ENCODE peak calls at places on chromosomes 5 and 9, in ten cellular contexts. O, B, T, K, X, R, S, P, W and D are unnamed samples.

GRCh38 chr5:177607452-177608192 is 7.7 kb downstream of the B4GALT7 start:
- DNase-seq in O (peak), B (peak), T (peak), K (peak), X (no peak), R (peak), S (peak), P (peak), W (peak), D (no peak)

GRCh38 chr5:73792687-73793320 is 166.8 kb downstream of the ARHGEF28 start:
- DNase-seq in O (peak), B (peak), T (peak), K (peak), X (no peak), R (peak), S (no peak), P (peak), W (peak), D (peak)

GRCh38 chr9:112754578-112754977 is 4.0 kb downstream of the SNX30 start:
- DNase-seq in O (peak), B (peak), T (no peak), K (no peak), X (no peak), R (no peak), S (no peak), P (no peak), W (no peak), D (no peak)

GRCh38 chr5:142807378-142807911 is 37.3 kb downstream of the ARHGAP26 start:
- DNase-seq in O (no peak), B (no peak), T (no peak), K (peak), X (no peak), R (no peak), S (no peak), P (no peak), W (no peak), D (no peak)

GRCh38 chr5:65037845-65038815 is 269.4 kb downstream of the CWC27 start:
- DNase-seq in O (no peak), B (no peak), T (no peak), K (no peak), X (no peak), R (no peak), S (no peak), P (no peak), W (no peak), D (no peak)

GRCh38 chr5:154276932-154277331 is 86.4 kb downstream of the GALNT10 start:
- DNase-seq in O (peak), B (peak), T (peak), K (peak), X (peak), R (peak), S (peak), P (no peak), W (no peak), D (no peak)

GRCh38 chr9:87179556-87180340 is 232.4 kb upstream of the GAS1 start:
- DNase-seq in O (no peak), B (no peak), T (no peak), K (no peak), X (no peak), R (no peak), S (no peak), P (no peak), W (no peak), D (no peak)

GRCh38 chr9:18149457-18150011 is 324.4 kb upstream of the ADAMTSL1 start:
- DNase-seq in O (no peak), B (peak), T (no peak), K (no peak), X (no peak), R (no peak), S (no peak), P (no peak), W (no peak), D (no peak)

GRCh38 chr9:124849801-124850200 is 3.5 kb upstream of the WDR38 start:
- DNase-seq in O (no peak), B (peak), T (no peak), K (peak), X (no peak), R (no peak), S (peak), P (no peak), W (no peak), D (no peak)

GRCh38 chr5:55519001-55519400 is 15.8 kb downstream of the PLPP1 start:
- DNase-seq in O (no peak), B (no peak), T (no peak), K (no peak), X (no peak), R (no peak), S (no peak), P (no peak), W (no peak), D (no peak)

GRCh38 chr5:33969572-33970452 is 14.7 kb downstream of the SLC45A2 start:
- DNase-seq in O (peak), B (peak), T (no peak), K (no peak), X (no peak), R (no peak), S (no peak), P (peak), W (no peak), D (no peak)

GRCh38 chr5:121526908-121527307 is 324.8 kb upstream of the FTMT start:
- DNase-seq in O (no peak), B (no peak), T (no peak), K (no peak), X (no peak), R (no peak), S (no peak), P (no peak), W (no peak), D (no peak)

GRCh38 chr5:73119492-73120157 is 750 bp upstream of the TMEM171 start:
- DNase-seq in O (no peak), B (no peak), T (no peak), K (no peak), X (no peak), R (peak), S (no peak), P (peak), W (peak), D (no peak)

GRCh38 chr9:27353405-27354229 is 56.7 kb upstream of the EQTN start:
- DNase-seq in O (no peak), B (no peak), T (no peak), K (no peak), X (no peak), R (peak), S (no peak), P (peak), W (no peak), D (no peak)

GRCh38 chr5:169742773-169743296 is 105.8 kb downstream of the DOCK2 start:
- DNase-seq in O (peak), B (peak), T (peak), K (no peak), X (peak), R (no peak), S (peak), P (no peak), W (no peak), D (no peak)

GRCh38 chr9:16726718-16727451 is 143.6 kb downstream of the BNC2 start:
- DNase-seq in O (no peak), B (peak), T (peak), K (peak), X (no peak), R (peak), S (peak), P (peak), W (peak), D (no peak)

GRCh38 chr9:136029556-136029955 is 65.5 kb downstream of the NACC2 start:
- DNase-seq in O (no peak), B (no peak), T (no peak), K (no peak), X (no peak), R (peak), S (no peak), P (no peak), W (no peak), D (no peak)

GRCh38 chr5:96781031-96781733 is 26.6 kb downstream of the ERAP1 start:
- DNase-seq in O (no peak), B (peak), T (no peak), K (no peak), X (no peak), R (no peak), S (peak), P (no peak), W (no peak), D (no peak)

GRCh38 chr5:90488791-90489190 is 14.1 kb downstream of the POLR3G start:
- DNase-seq in O (no peak), B (peak), T (no peak), K (no peak), X (peak), R (no peak), S (peak), P (no peak), W (no peak), D (no peak)

GRCh38 chr5:145975361-145976066 is 39.1 kb downstream of the SH3RF2 start:
- DNase-seq in O (no peak), B (peak), T (no peak), K (no peak), X (peak), R (no peak), S (peak), P (peak), W (peak), D (no peak)

GRCh38 chr5:5533927-5534326 is 111.5 kb downstream of the ICE1 start:
- DNase-seq in O (no peak), B (no peak), T (no peak), K (no peak), X (no peak), R (no peak), S (no peak), P (no peak), W (no peak), D (no peak)

GRCh38 chr5:139138109-139138508 is 60.1 kb downstream of the SIL1 start:
- DNase-seq in O (no peak), B (peak), T (no peak), K (no peak), X (no peak), R (no peak), S (no peak), P (no peak), W (no peak), D (no peak)

GRCh38 chr5:94459915-94460314 is 158.5 kb downstream of the KIAA0825 start:
- DNase-seq in O (no peak), B (no peak), T (no peak), K (no peak), X (no peak), R (no peak), S (no peak), P (no peak), W (no peak), D (no peak)

GRCh38 chr9:72280913-72281500 is 84.0 kb downstream of the ZFAND5 start:
- DNase-seq in O (peak), B (peak), T (peak), K (peak), X (no peak), R (peak), S (no peak), P (peak), W (peak), D (peak)

GRCh38 chr5:134545070-134545868 is 19.8 kb downstream of the JADE2 start:
- DNase-seq in O (no peak), B (no peak), T (peak), K (peak), X (no peak), R (peak), S (no peak), P (no peak), W (no peak), D (no peak)

GRCh38 chr9:16341176-16341575 is 529.3 kb downstream of the BNC2 start:
- DNase-seq in O (no peak), B (peak), T (no peak), K (no peak), X (no peak), R (no peak), S (peak), P (no peak), W (no peak), D (no peak)

GRCh38 chr5:135490245-135491037 is 38.3 kb upstream of the TIFAB start:
- DNase-seq in O (no peak), B (no peak), T (no peak), K (no peak), X (no peak), R (no peak), S (no peak), P (no peak), W (no peak), D (no peak)

GRCh38 chr9:30536494-30536893 is 1847.9 kb upstream of the ACO1 start:
- DNase-seq in O (no peak), B (no peak), T (no peak), K (no peak), X (no peak), R (no peak), S (no peak), P (no peak), W (no peak), D (no peak)
- TF ChIP-seq CTCF in O (no peak), B (no peak), T (no peak), K (no peak), X (no peak), R (no peak), S (no peak), P (no peak), W (no peak), D (no peak)

GRCh38 chr9:116549061-116549664 is 137.9 kb upstream of the TRIM32 start:
- DNase-seq in O (peak), B (peak), T (peak), K (peak), X (peak), R (peak), S (peak), P (no peak), W (peak), D (no peak)

GRCh38 chr9:116549786-116550660 is 137.1 kb upstream of the TRIM32 start:
- DNase-seq in O (no peak), B (peak), T (no peak), K (no peak), X (no peak), R (no peak), S (no peak), P (no peak), W (no peak), D (no peak)

GRCh38 chr9:116546711-116547581 is 140.2 kb upstream of the TRIM32 start:
- DNase-seq in O (no peak), B (peak), T (no peak), K (no peak), X (no peak), R (no peak), S (no peak), P (no peak), W (no peak), D (no peak)

GRCh38 chr9:116547729-116548426 is 139.2 kb upstream of the TRIM32 start:
- DNase-seq in O (no peak), B (no peak), T (no peak), K (no peak), X (no peak), R (no peak), S (no peak), P (no peak), W (no peak), D (no peak)

DNA sequence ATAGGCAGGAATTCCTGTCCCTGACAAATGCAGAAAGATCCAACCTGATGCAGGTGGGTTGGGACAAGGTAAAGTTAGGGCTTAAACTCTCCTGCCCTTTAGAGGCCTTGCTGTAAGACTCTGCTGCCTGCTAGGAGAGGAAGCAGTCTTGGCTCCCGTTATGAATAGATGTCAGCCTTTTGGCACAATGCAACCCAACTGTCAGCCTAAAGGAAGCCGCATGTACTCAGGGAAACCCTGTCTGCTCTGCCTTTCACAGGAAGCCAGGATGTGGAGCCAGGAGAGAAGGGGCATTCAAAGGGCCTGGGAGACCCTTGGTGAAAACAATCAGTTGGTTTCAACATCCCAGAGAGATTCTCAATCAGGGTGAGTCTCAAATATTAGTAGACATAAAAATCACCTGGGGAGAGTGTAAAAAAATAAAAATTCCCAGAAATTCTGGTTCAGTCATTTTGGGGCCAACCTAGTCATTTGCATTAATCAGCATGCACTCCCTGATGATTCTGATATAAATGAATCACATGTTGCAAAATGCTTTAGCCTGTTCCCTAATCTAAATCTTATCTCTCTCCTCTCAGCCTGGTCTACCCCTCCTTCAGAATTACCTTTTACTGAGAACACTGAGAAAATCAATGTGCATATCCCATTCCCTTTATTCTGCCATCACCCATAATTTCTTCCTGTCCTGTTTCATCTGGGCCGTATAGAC is 136.2 kb upstream of the TRIM32 start:
- DNase-seq in O (no peak), B (peak), T (no peak), K (no peak), X (no peak), R (peak), S (no peak), P (no peak), W (no peak), D (no peak)
- H3K4me3 ChIP-seq in O (no peak), B (no peak), T (no peak), K (no peak), X (no peak), R (no peak), S (no peak), P (no peak), W (no peak), D (no peak)

GRCh38 chr9:982660-983240 is 6.3 kb downstream of the DMRT3 start:
- DNase-seq in O (no peak), B (peak), T (no peak), K (no peak), X (no peak), R (no peak), S (no peak), P (no peak), W (no peak), D (no peak)
- TF ChIP-seq CTCF in O (no peak), B (no peak), T (no peak), K (no peak), X (no peak), R (no peak), S (no peak), P (no peak), W (no peak), D (no peak)

DNA sequence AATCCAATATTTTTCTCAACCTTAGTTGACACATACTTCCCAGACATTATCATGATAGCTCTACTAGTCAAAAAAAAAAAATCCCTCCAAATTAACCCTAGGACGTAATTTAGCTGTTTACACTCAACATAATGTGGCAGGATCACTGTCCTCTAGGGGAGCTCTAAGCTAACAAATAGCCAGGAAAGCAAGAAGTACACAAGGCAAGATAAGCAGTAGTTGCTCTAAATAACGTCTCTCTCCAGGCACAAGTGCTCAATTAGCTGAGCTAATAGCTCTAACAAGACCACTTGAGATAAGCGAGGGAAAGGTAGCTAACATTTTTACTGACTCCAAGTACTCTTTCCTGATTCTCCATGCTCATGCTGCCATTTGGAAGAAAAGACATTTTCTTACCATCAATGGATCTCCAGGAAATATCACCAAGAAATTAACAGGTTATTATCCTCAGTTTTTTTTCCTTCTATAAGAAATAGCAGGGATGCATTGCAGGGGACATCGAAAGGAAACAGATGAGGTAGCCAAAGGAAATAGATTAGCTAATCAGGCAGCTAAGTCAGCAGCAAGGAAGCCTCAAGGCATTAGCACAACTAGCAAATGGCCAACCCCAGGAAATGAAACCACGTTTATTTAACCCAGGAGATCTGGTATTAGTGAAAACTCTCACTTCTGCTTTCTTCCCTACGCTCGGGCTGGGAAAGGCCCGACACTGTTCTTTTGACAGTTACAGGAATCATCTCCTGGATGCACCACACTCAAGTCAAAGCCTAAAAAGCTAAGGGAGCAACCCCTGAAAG is 614.1 kb downstream of the PTPRD start:
- DNase-seq in O (no peak), B (no peak), T (no peak), K (no peak), X (no peak), R (no peak), S (no peak), P (peak), W (no peak), D (no peak)
- H3K4me3 ChIP-seq in O (no peak), B (no peak), T (no peak), K (no peak), X (no peak), R (no peak), S (no peak), P (no peak), W (no peak), D (no peak)

DNA sequence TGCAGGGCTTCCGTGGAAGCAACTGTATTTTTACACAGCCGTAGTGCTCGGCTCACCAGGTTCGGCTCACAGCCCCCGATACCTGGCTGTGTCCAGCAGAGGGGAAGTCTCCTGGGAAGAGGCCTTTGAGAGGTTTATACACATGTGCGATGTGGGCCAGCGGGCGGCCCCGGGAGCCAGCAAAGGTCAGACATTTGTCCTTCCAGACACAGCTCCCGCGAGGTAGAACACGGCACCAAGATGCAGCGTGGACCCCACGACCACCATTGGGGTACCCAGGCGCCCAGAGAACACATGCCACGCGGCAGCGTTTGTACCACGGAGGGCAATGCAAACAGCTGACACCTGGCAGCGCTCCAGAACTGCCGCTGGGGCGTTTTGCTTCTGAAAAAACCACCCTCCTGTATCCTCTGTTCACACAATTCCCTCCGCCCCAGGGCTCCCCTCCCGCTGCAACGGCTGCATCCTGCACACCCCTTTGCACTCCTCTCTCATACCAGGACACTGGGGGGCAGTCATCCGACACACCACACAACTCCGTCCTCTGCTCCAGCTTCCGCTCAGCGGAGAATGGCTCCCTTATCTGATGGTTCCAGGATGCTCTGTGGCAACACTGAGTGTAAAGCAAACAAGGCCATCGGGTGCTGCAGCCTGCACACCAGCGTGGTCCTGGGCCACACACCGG is 235.3 kb downstream of the SYK start:
- DNase-seq in O (peak), B (peak), T (peak), K (peak), X (peak), R (peak), S (peak), P (peak), W (peak), D (no peak)
- TF ChIP-seq CTCF in O (peak), B (peak), T (peak), K (peak), X (peak), R (peak), S (peak), P (peak), W (peak), D (no peak)

GRCh38 chr9:114034176-114034575 is 43.9 kb downstream of the AMBP start:
- DNase-seq in O (no peak), B (no peak), T (no peak), K (no peak), X (no peak), R (no peak), S (no peak), P (no peak), W (no peak), D (no peak)

GRCh38 chr9:114035221-114035844 is 42.8 kb downstream of the AMBP start:
- DNase-seq in O (no peak), B (no peak), T (no peak), K (no peak), X (no peak), R (no peak), S (no peak), P (no peak), W (no peak), D (no peak)

GRCh38 chr9:114033397-114034103 is 44.5 kb downstream of the AMBP start:
- DNase-seq in O (no peak), B (no peak), T (peak), K (no peak), X (no peak), R (peak), S (no peak), P (peak), W (no peak), D (no peak)

GRCh38 chr9:114035845-114036785 is 42.0 kb downstream of the AMBP start:
- DNase-seq in O (no peak), B (no peak), T (no peak), K (peak), X (no peak), R (no peak), S (no peak), P (no peak), W (no peak), D (no peak)

DNA sequence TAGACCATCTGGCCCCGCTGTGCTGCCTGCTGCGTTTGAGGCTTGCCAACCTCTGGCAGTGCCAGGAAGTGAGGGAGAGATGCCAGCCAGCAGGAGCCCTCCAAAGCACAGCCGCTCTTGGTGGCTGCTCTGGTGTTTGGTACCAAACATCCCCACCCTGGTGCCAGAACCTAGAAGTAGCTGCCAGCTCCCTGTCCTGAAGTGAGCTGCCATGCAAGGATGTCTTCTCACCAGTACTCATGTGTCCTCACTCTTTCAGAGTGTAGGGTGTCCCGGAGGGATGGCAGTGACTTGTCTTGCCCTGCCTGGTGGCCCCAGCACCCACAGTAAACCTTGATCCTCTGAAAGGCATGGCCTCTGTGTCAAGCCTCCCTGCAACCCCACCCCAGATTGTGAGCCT is 43.4 kb downstream of the AMBP start:
- DNase-seq in O (no peak), B (no peak), T (no peak), K (no peak), X (no peak), R (no peak), S (no peak), P (no peak), W (no peak), D (no peak)
- H3K4me3 ChIP-seq in O (no peak), B (no peak), T (no peak), K (no peak), X (no peak), R (no peak), S (no peak), P (no peak), W (no peak), D (no peak)